ENCODE peak calls at places on chromosome 16, in ten cellular contexts. J, O, H, G, I, X, P, S, D and L are unnamed samples.
A peak's percentile ranks its signal among the peaks of the same experiment; 100 is the strongest.

GRCh38 chr16:51121009-51121347 is 30.1 kb downstream of the SALL1 start:
- DNase-seq in D (no peak), G (no peak), H (no peak), I (no peak), P (no peak), S (no peak), X (no peak), J (no peak), O (no peak), L (no peak)

GRCh38 chr16:5072334-5073278 is 963 bp downstream of the ALG1 start:
- DNase-seq in S (no peak), H (no peak), O (no peak), D (no peak), P (no peak), G (no peak), I (no peak), X (no peak), J (no peak), L (no peak)

GRCh38 chr16:9134739-9135138 is 43.3 kb downstream of the HAPSTR1 start:
- DNase-seq in H (no peak), D (peak; percentile 63), S (peak; percentile 85), J (no peak), P (no peak), G (peak; percentile 44), I (no peak), O (no peak), X (peak; percentile 40), L (peak; percentile 49)

GRCh38 chr16:11224096-11224893 is 31.7 kb downstream of the SOCS1 start:
- DNase-seq in S (peak; percentile 86), I (no peak), O (no peak), J (peak; percentile 64), P (no peak), H (peak; percentile 72), G (peak; percentile 27), D (no peak), X (peak; percentile 66), L (peak; percentile 96)

GRCh38 chr16:88672776-88673175 is 9.9 kb upstream of the MVD start:
- DNase-seq in S (no peak), J (no peak), X (no peak), I (no peak), P (no peak), G (no peak), D (no peak), O (no peak), H (no peak), L (no peak)

GRCh38 chr16:77468831-77469230 is 34.0 kb upstream of the ADAMTS18 start:
- DNase-seq in D (no peak), O (no peak), J (peak; percentile 50), X (no peak), P (no peak), H (no peak), I (no peak), G (no peak), S (no peak), L (no peak)

GRCh38 chr16:89337965-89338364 is 120.5 kb downstream of the ZNF778 start:
- DNase-seq in O (no peak), S (no peak), P (no peak), X (no peak), G (no peak), I (no peak), D (no peak), H (peak; percentile 16), J (no peak), L (no peak)

GRCh38 chr16:3282103-3282746 is 1.1 kb upstream of the ZNF263 start:
- DNase-seq in S (peak; percentile 13), D (no peak), H (no peak), X (no peak), P (no peak), G (no peak), J (no peak), O (no peak), I (peak; percentile 36), L (no peak)

GRCh38 chr16:85832578-85833539 is 33.4 kb downstream of the COX4I1 start:
- DNase-seq in P (no peak), D (peak; percentile 65), I (no peak), H (no peak), X (no peak), O (no peak), J (no peak), G (no peak), S (no peak), L (peak; percentile 37)

GRCh38 chr16:1929105-1929504 is 10.9 kb upstream of the HS3ST6 start:
- DNase-seq in G (no peak), P (no peak), O (no peak), I (no peak), S (peak; percentile 24), X (no peak), D (no peak), J (no peak), H (peak; percentile 39), L (no peak)

GRCh38 chr16:67672739-67673662 is 6.4 kb downstream of the C16orf86 start:
- DNase-seq in S (peak; percentile 74), J (peak; percentile 84), X (no peak), G (peak; percentile 42), H (peak; percentile 60), O (peak; percentile 39), P (no peak), D (peak; percentile 69), I (no peak), L (peak; percentile 76)

GRCh38 chr16:4381072-4381934 is 9.7 kb downstream of the VASN start:
- DNase-seq in P (peak; percentile 24), G (no peak), D (no peak), S (no peak), I (no peak), O (no peak), X (no peak), J (peak; percentile 48), H (no peak), L (no peak)

GRCh38 chr16:67372664-67373063 is 20.6 kb downstream of the TPPP3 start:
- DNase-seq in O (no peak), S (no peak), H (no peak), I (no peak), P (no peak), D (no peak), G (no peak), X (no peak), J (no peak), L (peak; percentile 50)

GRCh38 chr16:88116121-88116900 is 165.1 kb downstream of the BANP start:
- DNase-seq in X (no peak), H (no peak), D (no peak), P (no peak), O (no peak), I (no peak), G (no peak), S (no peak), J (no peak), L (no peak)

GRCh38 chr16:10114411-10114810 is 67.8 kb downstream of the GRIN2A start:
- DNase-seq in H (no peak), J (no peak), P (no peak), X (no peak), S (no peak), D (no peak), I (no peak), G (no peak), O (peak; percentile 22), L (no peak)

GRCh38 chr16:48499822-48500440 is 110.0 kb downstream of the N4BP1 start:
- DNase-seq in I (no peak), S (no peak), O (peak; percentile 33), X (no peak), D (no peak), H (no peak), J (no peak), P (no peak), G (no peak), L (no peak)

GRCh38 chr16:12254566-12254965 is 278.0 kb downstream of the SNX29 start:
- DNase-seq in G (no peak), O (no peak), H (no peak), P (no peak), I (no peak), X (no peak), D (no peak), S (no peak), J (no peak), L (no peak)

GRCh38 chr16:46737621-46738214 is 10.4 kb downstream of the MYLK3 start:
- DNase-seq in S (no peak), J (no peak), D (no peak), P (no peak), I (no peak), G (no peak), H (no peak), O (no peak), X (no peak), L (no peak)